ENCODE peak calls at places on chromosomes 2 and 18, in nine cellular contexts. B is IMR-90, C is GM06990, M is mammary epithelial cell, Y is cardiac fibroblast, N is fibroblast of pulmonary artery, P is MM.1S, J is astrocyte, X is uterus. D is an unnamed sample.

GRCh38 chr2:120912101-120912985 is 176.7 kb downstream of the GLI2 start:
- DNase-seq in B (peak; percentile 66), C (no peak), M (no peak), Y (peak; percentile 48), N (peak; percentile 82), P (no peak), J (no peak), X (peak; percentile 76), D (no peak)

GRCh38 chr2:127560201-127560928 is 24.9 kb downstream of the MYO7B start:
- DNase-seq in B (no peak), C (no peak), M (peak; percentile 14), Y (peak; percentile 57), N (no peak), P (no peak), J (peak; percentile 9), X (no peak), D (no peak)

GRCh38 chr2:61432990-61433389 is 37.9 kb downstream of the USP34 start:
- DNase-seq in B (no peak), C (no peak), M (no peak), Y (no peak), N (no peak), P (no peak), J (no peak), X (no peak), D (no peak)

GRCh38 chr2:41791523-41791922 is 256.3 kb upstream of the PKDCC start:
- DNase-seq in B (peak; percentile 41), C (no peak), M (peak; percentile 11), Y (peak; percentile 58), N (peak; percentile 56), P (peak; percentile 72), J (peak; percentile 21), X (no peak), D (peak; percentile 10)

GRCh38 chr2:157324331-157324843 is 1.2 kb downstream of the ERMN start:
- DNase-seq in B (no peak), C (no peak), M (no peak), Y (no peak), N (no peak), P (no peak), J (no peak), X (no peak), D (no peak)

GRCh38 chr2:27954771-27955384 is 64.3 kb downstream of the BABAM2 start:
- DNase-seq in B (peak; percentile 97), C (peak; percentile 3), M (peak; percentile 92), Y (peak; percentile 99), N (peak; percentile 100), P (peak; percentile 52), J (peak; percentile 100), X (peak; percentile 71), D (peak; percentile 91)

GRCh38 chr2:113064898-113065297 is 2.9 kb upstream of the IL1F10 start:
- DNase-seq in B (no peak), C (no peak), M (no peak), Y (no peak), N (no peak), P (no peak), J (no peak), X (no peak), D (no peak)

GRCh38 chr2:128779301-128780095 is 460.8 kb upstream of the HS6ST1 start:
- DNase-seq in B (no peak), C (no peak), M (no peak), Y (no peak), N (no peak), P (no peak), J (no peak), X (no peak), D (no peak)

GRCh38 chr2:85104228-85104627 is 29.0 kb upstream of the TCF7L1 start:
- DNase-seq in B (no peak), C (no peak), M (no peak), Y (no peak), N (no peak), P (no peak), J (no peak), X (no peak), D (no peak)

GRCh38 chr2:142693171-142693950 is 184.1 kb upstream of the KYNU start:
- DNase-seq in B (no peak), C (no peak), M (no peak), Y (no peak), N (no peak), P (no peak), J (no peak), X (no peak), D (no peak)

GRCh38 chr2:237574894-237575868 is 8.8 kb downstream of the PRLH start:
- DNase-seq in B (no peak), C (no peak), M (peak; percentile 78), Y (peak; percentile 43), N (peak; percentile 31), P (no peak), J (peak; percentile 29), X (peak; percentile 53), D (no peak)

GRCh38 chr2:2226326-2226725 is 104.7 kb downstream of the MYT1L start:
- DNase-seq in B (no peak), C (no peak), M (no peak), Y (no peak), N (no peak), P (no peak), J (no peak), X (no peak), D (no peak)

GRCh38 chr18:49650426-49650891 is 88.6 kb downstream of the LIPG start:
- DNase-seq in B (no peak), C (no peak), M (peak; percentile 36), Y (no peak), N (no peak), P (no peak), J (no peak), X (no peak), D (no peak)

GRCh38 chr2:133532919-133533318 is 35.3 kb downstream of the NCKAP5 start:
- DNase-seq in B (peak; percentile 47), C (no peak), M (peak; percentile 84), Y (peak; percentile 72), N (peak; percentile 6), P (no peak), J (peak; percentile 61), X (no peak), D (no peak)

GRCh38 chr2:219627105-219628100 is at the start of gene SLC4A3:
- DNase-seq in B (peak; percentile 19), C (no peak), M (peak; percentile 29), Y (peak; percentile 5), N (peak; percentile 25), P (peak; percentile 16), J (no peak), X (peak; percentile 24), D (no peak)

GRCh38 chr2:120682654-120683053 is 53.0 kb upstream of the GLI2 start:
- DNase-seq in B (no peak), C (no peak), M (no peak), Y (no peak), N (no peak), P (no peak), J (peak; percentile 7), X (no peak), D (no peak)

GRCh38 chr18:28065031-28065792 is 111.7 kb downstream of the CDH2 start:
- DNase-seq in B (peak; percentile 94), C (no peak), M (peak; percentile 47), Y (peak; percentile 97), N (peak; percentile 98), P (no peak), J (peak; percentile 98), X (no peak), D (peak; percentile 42)

GRCh38 chr2:85611705-85612587 is at the start of gene C2orf68:
- DNase-seq in B (peak; percentile 79), C (peak; percentile 91), M (peak; percentile 79), Y (peak; percentile 84), N (peak; percentile 84), P (peak; percentile 91), J (peak; percentile 76), X (peak; percentile 87), D (peak; percentile 53)

GRCh38 chr18:32152705-32153448 is 37.0 kb upstream of the MEP1B start:
- DNase-seq in B (no peak), C (peak; percentile 46), M (no peak), Y (no peak), N (no peak), P (peak; percentile 19), J (no peak), X (no peak), D (no peak)

GRCh38 chr18:7681261-7681660 is 114.1 kb downstream of the PTPRM start:
- DNase-seq in B (no peak), C (no peak), M (no peak), Y (no peak), N (no peak), P (no peak), J (no peak), X (no peak), D (no peak)

GRCh38 chr2:170743530-170744239 is 26.5 kb upstream of the ERICH2 start:
- DNase-seq in B (no peak), C (no peak), M (no peak), Y (no peak), N (no peak), P (no peak), J (no peak), X (no peak), D (no peak)
- H3K4me3 ChIP-seq in B (no peak overlapping the region), C (no peak overlapping the region), M (no peak overlapping the region), Y (no peak overlapping the region), N (no peak overlapping the region), P (no peak overlapping the region), J (no peak overlapping the region), X (no peak overlapping the region), D (no peak overlapping the region)

DNA sequence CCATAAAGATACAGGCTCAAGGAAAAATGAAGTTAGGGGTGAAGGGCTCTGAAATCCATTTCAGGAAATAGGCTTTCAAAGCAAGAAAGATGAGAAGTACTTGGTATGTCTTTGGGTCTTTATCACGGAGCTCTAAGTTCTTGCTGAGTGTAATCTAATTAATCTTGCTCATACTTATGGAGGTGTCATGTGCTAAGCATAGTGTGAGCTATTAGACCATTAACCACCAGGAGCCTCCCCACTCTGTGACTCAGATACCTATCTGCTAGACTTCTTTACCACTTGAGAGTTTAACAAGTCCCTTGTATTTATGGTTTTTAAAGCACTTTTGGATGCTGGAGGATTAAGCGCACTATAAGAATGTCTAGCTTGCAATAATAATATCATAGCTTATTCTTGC is 678.7 kb downstream of the EPHA4 start:
- DNase-seq in B (no peak), C (no peak), M (peak; percentile 22), Y (no peak), N (no peak), P (no peak), J (peak; percentile 89), X (no peak), D (no peak)
- TF ChIP-seq CTCF in B (no peak), C (no peak), M (no peak), Y (no peak), N (no peak), P (no peak), J (no peak), X (no peak), D (no peak)

GRCh38 chr2:86703704-86704370 is 16.3 kb upstream of the RMND5A start:
- DNase-seq in B (no peak), C (no peak), M (peak; percentile 86), Y (peak; percentile 61), N (peak; percentile 59), P (no peak), J (peak; percentile 58), X (no peak), D (peak; percentile 57)
- H3K4me3 ChIP-seq in B (no peak overlapping the region), C (no peak overlapping the region), M (no peak overlapping the region), Y (no peak overlapping the region), N (no peak overlapping the region), P (no peak overlapping the region), J (peak overlapping the region; percentile 13), X (no peak overlapping the region), D (peak overlapping the region; percentile 20)

DNA sequence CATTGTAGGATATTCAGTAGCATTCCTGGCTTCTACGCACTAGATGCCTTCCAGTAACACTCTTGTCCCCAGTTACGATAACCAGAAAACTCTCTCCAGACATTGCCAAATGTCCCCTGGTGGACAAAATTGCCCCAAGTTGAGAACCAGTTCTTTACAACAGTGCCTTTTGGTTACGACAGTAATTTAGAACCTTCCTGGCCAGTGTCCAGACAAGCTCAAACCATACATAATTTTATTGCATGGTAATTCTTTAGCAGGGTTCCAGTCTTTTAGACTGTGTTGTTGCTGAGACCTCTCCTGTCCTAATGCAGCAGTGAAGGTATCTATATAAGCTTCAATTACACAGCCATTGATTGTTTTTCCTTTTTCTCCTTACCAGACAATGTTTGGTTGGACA is 20.2 kb downstream of the RNMT start:
- DNase-seq in B (no peak), C (no peak), M (no peak), Y (no peak), N (no peak), P (no peak), J (no peak), X (no peak), D (no peak)
- TF ChIP-seq CTCF in B (no peak), C (no peak), M (no peak), Y (no peak), N (no peak), P (no peak), J (no peak), X (no peak), D (no peak)